ENCODE peak calls at places on chromosomes 7 and 10, in five cellular contexts. B is cardiac fibroblast, M is MM.1S, K is uterus, P is RWPE1. S is an unnamed sample.

GRCh38 chr10:82668266-82668665 is 793.3 kb downstream of the NRG3 start:
- DNase-seq in B (peak), M (no peak), K (no peak), P (peak), S (no peak)

GRCh38 chr7:40870108-40870507 is 735.3 kb downstream of the SUGCT start:
- DNase-seq in B (peak), M (no peak), K (no peak), P (no peak), S (no peak)

GRCh38 chr10:97538401-97538800 is 34.2 kb upstream of the ANKRD2 start:
- DNase-seq in B (peak), M (no peak), K (no peak), P (no peak), S (no peak)

GRCh38 chr10:7260412-7260900 is 150.4 kb downstream of the SFMBT2 start:
- DNase-seq in B (peak), M (peak), K (peak), P (peak), S (no peak)

GRCh38 chr10:64396105-64396504 is 874.9 kb downstream of the REEP3 start:
- DNase-seq in B (peak), M (no peak), K (no peak), P (peak), S (no peak)

GRCh38 chr10:115957010-115957395 is 316.0 kb downstream of the GFRA1 start:
- DNase-seq in B (no peak), M (no peak), K (no peak), P (no peak), S (no peak)

GRCh38 chr10:29671968-29672367 is 37.2 kb upstream of the SVIL start:
- DNase-seq in B (no peak), M (no peak), K (no peak), P (no peak), S (no peak)

GRCh38 chr7:149133311-149133710 is 7.2 kb upstream of the ZNF425 start:
- DNase-seq in B (no peak), M (no peak), K (no peak), P (no peak), S (no peak)

GRCh38 chr7:47032171-47032915 is 549.6 kb downstream of the TNS3 start:
- DNase-seq in B (peak), M (no peak), K (peak), P (no peak), S (no peak)

GRCh38 chr7:1014681-1015080 is 29.7 kb upstream of the GPR146 start:
- DNase-seq in B (no peak), M (no peak), K (no peak), P (no peak), S (no peak)

GRCh38 chr10:24000271-24000813 is 208.6 kb upstream of the KIAA1217 start:
- DNase-seq in B (no peak), M (no peak), K (no peak), P (no peak), S (no peak)

GRCh38 chr7:69256634-69257081 is 341.6 kb upstream of the AUTS2 start:
- DNase-seq in B (no peak), M (no peak), K (peak), P (no peak), S (no peak)

GRCh38 chr10:122281751-122282150 is 10.7 kb downstream of the BTBD16 start:
- DNase-seq in B (no peak), M (no peak), K (no peak), P (no peak), S (no peak)

GRCh38 chr10:122280977-122281376 is 9.9 kb downstream of the BTBD16 start:
- DNase-seq in B (no peak), M (no peak), K (no peak), P (no peak), S (no peak)

GRCh38 chr10:122277737-122278136 is 6.6 kb downstream of the BTBD16 start:
- DNase-seq in B (no peak), M (no peak), K (no peak), P (no peak), S (no peak)

GRCh38 chr10:122280156-122280555 is 9.1 kb downstream of the BTBD16 start:
- DNase-seq in B (no peak), M (no peak), K (no peak), P (no peak), S (no peak)

DNA sequence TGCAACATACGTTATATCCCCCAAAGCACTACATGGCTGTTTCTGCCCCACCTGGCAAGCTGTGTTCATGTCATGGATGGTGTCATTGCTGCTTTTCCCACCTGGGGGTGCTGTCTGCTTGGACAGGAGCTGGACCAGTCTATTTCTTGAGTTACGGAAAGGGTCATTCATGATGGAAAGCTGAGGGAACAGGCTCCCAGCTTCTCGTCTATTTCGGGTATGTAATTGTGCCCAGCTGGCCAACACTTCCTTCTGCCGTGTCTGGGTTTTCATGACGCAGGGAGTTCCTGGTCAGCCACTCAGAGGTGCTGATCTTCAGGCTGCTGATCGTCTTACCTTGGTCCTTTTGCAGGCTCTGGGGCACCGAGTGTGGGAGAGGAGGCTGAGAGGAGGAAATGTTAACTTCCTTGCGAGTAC is 8.6 kb downstream of the BTBD16 start:
- DNase-seq in B (peak), M (no peak), K (no peak), P (peak), S (peak)
- TF ChIP-seq CTCF in B (peak), M (peak), K (peak), P (peak), S (peak)

GRCh38 chr7:12244129-12244528 is 33.0 kb downstream of the TMEM106B start:
- DNase-seq in B (peak), M (no peak), K (no peak), P (peak), S (peak)
- TF ChIP-seq CTCF in B (peak), M (peak), K (no peak), P (no peak), S (peak)

GRCh38 chr10:128540806-128541739 is 414.9 kb upstream of the MKI67 start:
- DNase-seq in B (no peak), M (no peak), K (no peak), P (no peak), S (peak)
- TF ChIP-seq CTCF in B (no peak), M (peak), K (peak), P (no peak), S (no peak)

GRCh38 chr10:95277614-95278013 is 13.2 kb downstream of the PDLIM1 start:
- DNase-seq in B (no peak), M (no peak), K (no peak), P (no peak), S (no peak)
- TF ChIP-seq CTCF in B (no peak), M (no peak), K (no peak), P (no peak), S (no peak)

GRCh38 chr10:31318854-31319601 is at the start of gene ZEB1:
- DNase-seq in B (peak), M (peak), K (peak), P (peak), S (peak)

GRCh38 chr10:31318382-31318853 is 598 bp upstream of the ZEB1 start:
- DNase-seq in B (peak), M (no peak), K (no peak), P (peak), S (no peak)

GRCh38 chr10:31320598-31321211 is 1.7 kb downstream of the ZEB1 start:
- DNase-seq in B (peak), M (peak), K (peak), P (no peak), S (peak)

GRCh38 chr10:31320179-31320597 is 1.2 kb downstream of the ZEB1 start:
- DNase-seq in B (peak), M (peak), K (peak), P (no peak), S (peak)

GRCh38 chr10:31319602-31320178 is 674 bp downstream of the ZEB1 start:
- DNase-seq in B (no peak), M (no peak), K (no peak), P (no peak), S (peak)
- TF ChIP-seq CTCF in B (no peak), M (no peak), K (no peak), P (no peak), S (no peak)

DNA sequence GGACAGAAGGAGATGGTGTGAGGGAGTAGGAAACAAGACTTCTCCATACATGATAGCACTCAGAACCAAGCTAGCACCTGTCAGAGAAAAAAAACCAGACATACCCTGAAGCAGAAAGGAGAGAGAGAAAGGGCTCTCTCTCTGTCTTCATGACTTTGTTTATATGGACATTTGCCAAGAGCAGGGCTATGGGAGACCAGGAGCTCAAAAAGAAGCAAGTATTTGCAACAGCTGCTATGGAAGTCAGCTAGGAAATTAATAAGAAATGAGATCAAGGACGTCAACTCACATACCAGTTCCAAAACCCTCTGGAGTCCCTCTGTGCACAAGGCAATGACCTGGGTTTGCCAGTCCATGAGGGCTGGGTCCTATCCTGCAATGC is 111.6 kb downstream of the SGMS1 start:
- DNase-seq in B (no peak), M (no peak), K (no peak), P (no peak), S (no peak)
- TF ChIP-seq CTCF in B (no peak), M (no peak), K (no peak), P (no peak), S (no peak)

DNA sequence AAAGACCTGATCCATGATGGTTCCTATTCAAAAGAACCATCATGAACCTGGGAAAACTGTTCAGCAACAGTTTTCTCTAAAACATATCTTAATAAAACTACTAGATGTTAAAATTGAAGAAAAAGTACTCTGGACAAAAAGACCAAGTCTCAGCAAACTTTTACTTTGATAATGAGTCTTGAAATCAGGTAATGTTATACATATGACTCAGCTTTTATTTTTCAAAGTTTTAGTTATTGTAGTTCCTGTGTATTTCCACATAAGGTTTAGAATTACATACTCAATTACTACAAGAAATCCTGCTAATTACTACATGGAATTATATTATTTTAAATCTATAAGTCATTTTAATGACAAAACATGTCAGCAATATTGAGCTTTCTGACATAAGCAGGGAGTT is 42.2 kb downstream of the ZNF33B start:
- DNase-seq in B (no peak), M (no peak), K (no peak), P (no peak), S (no peak)
- TF ChIP-seq CTCF in B (no peak), M (no peak), K (no peak), P (no peak), S (no peak)

DNA sequence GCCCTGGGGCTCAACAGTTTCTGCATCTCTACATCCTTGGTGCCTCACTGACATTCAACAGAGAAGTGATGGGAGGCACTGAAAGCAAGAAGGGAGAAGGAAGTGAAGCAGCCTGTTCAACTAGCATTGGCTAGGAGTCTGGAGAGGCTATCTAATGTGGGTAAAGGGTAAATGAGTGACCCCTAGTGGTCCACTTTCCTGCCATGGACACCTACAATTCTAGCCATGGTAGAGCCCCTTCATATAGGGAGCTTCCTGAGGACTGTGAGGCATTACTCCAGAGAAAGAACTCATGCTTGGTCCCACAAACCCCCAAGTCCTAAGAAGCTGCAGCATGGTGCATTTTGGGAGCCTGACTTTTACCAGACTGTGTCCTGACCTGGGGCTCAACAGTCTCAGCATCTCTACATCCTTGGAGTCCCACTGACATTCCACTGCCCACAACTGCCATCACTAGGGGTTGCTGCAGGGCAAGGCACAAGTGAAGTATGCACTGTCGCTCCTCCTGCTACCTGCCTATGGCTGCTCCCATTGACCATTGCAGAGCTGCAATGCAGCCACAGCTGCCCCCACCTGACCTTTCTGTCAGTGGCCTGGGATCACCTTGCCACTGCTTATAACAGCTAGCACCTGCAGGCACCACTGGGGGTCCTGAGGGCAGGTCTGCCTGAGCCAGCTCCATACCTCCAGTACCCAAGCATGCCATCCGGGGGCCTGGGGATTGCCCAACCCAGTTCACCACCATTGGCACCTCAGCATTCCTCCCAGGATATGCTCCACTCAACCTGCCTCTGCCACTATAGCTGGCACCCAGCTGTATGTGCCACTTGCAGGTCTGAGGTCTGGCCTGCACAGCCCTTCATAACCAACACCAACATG is 44.1 kb upstream of the CDK6 start:
- DNase-seq in B (peak), M (peak), K (no peak), P (no peak), S (no peak)
- TF ChIP-seq CTCF in B (peak), M (peak), K (no peak), P (no peak), S (peak)

GRCh38 chr7:55191926-55192692 is 173.0 kb upstream of the LANCL2 start:
- DNase-seq in B (peak), M (no peak), K (no peak), P (no peak), S (peak)
- TF ChIP-seq CTCF in B (peak), M (no peak), K (no peak), P (no peak), S (no peak)

GRCh38 chr10:37976091-37976879 is at the start of gene ZNF25:
- DNase-seq in B (peak), M (peak), K (peak), P (peak), S (peak)
- TF ChIP-seq CTCF in B (peak), M (peak), K (peak), P (peak), S (peak)